ENCODE peak calls at places on chromosomes 11 and 22, in eight cellular contexts. T is endothelial cell of umbilical vein; Q is transverse colon; M is HFFc6; Z is WTC11; U is osteoblast; L is endothelial cell; E is CD4-positive, alpha-beta T cell. W is an unnamed sample.

GRCh38 chr22:42344391-42344861 is 74.0 kb upstream of the TCF20 start:
- DNase-seq in T (no peak), Q (no peak), M (no peak), Z (peak; percentile 63), U (peak; percentile 96), L (no peak), E (no peak), W (no peak)

GRCh38 chr11:69893631-69894030 is 74.4 kb upstream of the FGF3 start:
- DNase-seq in T (no peak), Q (no peak), M (no peak), Z (peak; percentile 5), U (no peak), L (no peak), E (no peak), W (peak; percentile 57)

GRCh38 chr11:1778141-1778911 is 14.6 kb upstream of the CTSD start:
- DNase-seq in T (no peak), Q (no peak), M (no peak), Z (no peak), U (peak; percentile 52), L (no peak), E (no peak), W (peak; percentile 82)

GRCh38 chr11:111331711-111332479 is 33.5 kb downstream of the POU2AF3 start:
- DNase-seq in T (no peak), Q (no peak), M (peak; percentile 37), Z (no peak), U (no peak), L (no peak), E (no peak), W (no peak)

GRCh38 chr22:22235564-22235963 is 9.0 kb upstream of the VPREB1 start:
- DNase-seq in T (peak; percentile 22), Q (peak; percentile 46), M (peak; percentile 28), Z (peak; percentile 57), U (no peak), L (peak; percentile 33), E (peak; percentile 22), W (no peak)

GRCh38 chr22:22590136-22590891 is 31.2 kb upstream of the PRAME start:
- DNase-seq in T (no peak), Q (no peak), M (no peak), Z (no peak), U (no peak), L (no peak), E (no peak), W (no peak)

GRCh38 chr11:1714908-1715885 is 18.2 kb downstream of the KRTAP5-6 start:
- DNase-seq in T (no peak), Q (no peak), M (no peak), Z (no peak), U (no peak), L (no peak), E (no peak), W (no peak)

GRCh38 chr11:77073328-77074001 is 6.7 kb downstream of the CAPN5 start:
- DNase-seq in T (peak; percentile 88), Q (peak; percentile 93), M (peak; percentile 95), Z (no peak), U (peak; percentile 99), L (no peak), E (no peak), W (peak; percentile 93)

GRCh38 chr22:36197601-36198146 is 3.9 kb downstream of the APOL4 start:
- DNase-seq in T (no peak), Q (no peak), M (no peak), Z (no peak), U (no peak), L (peak; percentile 13), E (no peak), W (no peak)

GRCh38 chr22:36198482-36198881 is 3.1 kb downstream of the APOL4 start:
- DNase-seq in T (no peak), Q (no peak), M (no peak), Z (no peak), U (no peak), L (no peak), E (no peak), W (no peak)

GRCh38 chr22:36196254-36197064 is 5.2 kb downstream of the APOL4 start:
- DNase-seq in T (no peak), Q (no peak), M (no peak), Z (no peak), U (no peak), L (no peak), E (no peak), W (no peak)

GRCh38 chr22:36197065-36197440 is 4.6 kb downstream of the APOL4 start:
- DNase-seq in T (peak; percentile 72), Q (peak; percentile 42), M (no peak), Z (peak; percentile 47), U (peak; percentile 69), L (peak; percentile 61), E (no peak), W (no peak)

DNA sequence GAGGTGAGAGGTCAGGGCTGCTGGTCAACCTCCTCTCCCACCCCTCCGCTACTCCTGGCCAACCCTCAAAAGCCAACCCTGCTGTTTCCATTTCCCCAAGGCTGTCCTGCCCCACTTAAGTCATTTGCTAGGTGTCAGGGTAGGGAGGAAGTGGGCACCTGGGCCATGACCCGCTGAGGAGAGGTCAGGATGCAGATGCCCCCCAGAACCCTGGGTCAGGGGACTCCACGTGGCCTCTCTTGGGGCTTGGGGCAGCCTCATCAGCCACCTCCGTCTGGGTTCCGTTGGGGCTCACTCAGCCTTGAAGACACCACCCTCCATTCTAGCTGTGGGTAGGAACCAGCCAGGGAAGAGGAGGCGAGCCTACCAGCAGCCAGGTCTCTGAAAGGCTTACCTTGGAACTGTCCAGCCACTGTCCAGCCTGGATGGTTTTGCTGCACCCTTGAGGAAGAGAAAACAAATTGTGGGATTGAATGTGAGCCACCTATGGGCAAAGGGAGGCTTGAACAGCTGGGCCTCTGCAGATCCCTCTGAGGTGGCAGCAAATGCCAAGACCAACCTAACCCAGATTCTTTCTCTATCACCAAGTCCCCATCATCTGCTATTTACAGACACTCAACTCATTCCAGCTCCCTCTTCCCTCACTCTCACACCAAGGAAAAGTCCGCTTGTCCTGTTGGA is 2.5 kb downstream of the APOL4 start:
- DNase-seq in T (no peak), Q (no peak), M (no peak), Z (no peak), U (no peak), L (no peak), E (no peak), W (no peak)
- TF ChIP-seq CTCF in T (no peak), Q (no peak), M (no peak), Z (no peak), U (no peak), L (no peak), E (no peak), W (no peak)

GRCh38 chr11:95230054-95231034 is 658 bp downstream of the SESN3 start:
- DNase-seq in T (peak; percentile 34), Q (peak; percentile 24), M (no peak), Z (peak; percentile 26), U (peak; percentile 21), L (peak; percentile 47), E (peak; percentile 11), W (peak; percentile 81)

GRCh38 chr11:95229199-95230053 is 1.6 kb downstream of the SESN3 start:
- DNase-seq in T (peak; percentile 53), Q (no peak), M (no peak), Z (no peak), U (peak; percentile 18), L (no peak), E (no peak), W (no peak)

GRCh38 chr11:95231881-95232605 is 1.0 kb upstream of the SESN3 start:
- DNase-seq in T (peak; percentile 49), Q (peak; percentile 66), M (no peak), Z (peak; percentile 78), U (peak; percentile 65), L (peak; percentile 67), E (peak; percentile 62), W (peak; percentile 86)

GRCh38 chr11:95232666-95233065 is 1.7 kb upstream of the SESN3 start:
- DNase-seq in T (no peak), Q (no peak), M (no peak), Z (no peak), U (no peak), L (no peak), E (no peak), W (no peak)

DNA sequence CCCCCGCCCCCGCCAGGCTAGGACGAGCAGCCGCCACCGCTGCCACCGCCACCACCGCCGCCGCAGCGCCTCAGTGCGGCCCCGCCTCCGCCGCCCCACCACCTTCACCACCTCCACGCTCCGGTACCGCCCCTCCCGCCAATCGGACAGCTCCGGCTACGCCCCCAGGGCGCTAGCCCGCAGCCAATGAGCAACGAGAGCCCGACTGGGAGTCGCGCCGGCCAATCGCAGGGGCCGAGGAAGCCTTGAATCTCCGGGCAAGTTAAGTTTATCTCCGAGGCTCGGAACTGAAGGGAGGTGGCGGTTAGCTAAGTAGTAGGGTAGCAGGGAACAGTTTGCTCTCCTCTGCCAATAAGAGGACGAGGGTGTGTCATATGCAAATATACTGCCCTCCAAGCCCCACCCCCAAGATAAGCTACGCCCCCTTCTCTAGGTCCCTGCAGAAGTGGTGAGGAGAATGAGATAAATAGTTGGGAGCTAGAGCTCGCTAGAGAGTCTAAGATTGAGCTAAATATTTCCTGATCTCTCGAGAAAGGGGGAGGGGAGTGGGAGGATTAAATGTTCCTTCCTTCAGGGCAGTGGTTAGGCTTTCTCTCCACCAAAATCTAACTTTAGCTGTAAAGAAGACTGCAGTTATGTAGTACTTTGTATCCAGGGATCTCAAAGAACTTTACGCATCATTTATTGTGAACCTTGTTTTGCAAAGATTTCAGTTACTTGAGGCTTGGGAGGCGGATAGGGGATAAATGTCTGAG is at the start of gene SESN3:
- DNase-seq in T (peak; percentile 99), Q (peak; percentile 98), M (peak; percentile 90), Z (peak; percentile 99), U (peak; percentile 96), L (peak; percentile 98), E (peak; percentile 98), W (peak; percentile 100)
- TF ChIP-seq CTCF in T (no peak), Q (no peak), M (no peak), Z (no peak), U (no peak), L (no peak), E (no peak), W (peak; percentile 57)

GRCh38 chr11:36775157-36775556 is 177.1 kb upstream of the RAG2 start:
- DNase-seq in T (no peak), Q (no peak), M (peak; percentile 5), Z (no peak), U (no peak), L (no peak), E (no peak), W (no peak)
- TF ChIP-seq CTCF in T (no peak), Q (no peak), M (no peak), Z (no peak), U (no peak), L (no peak), E (no peak), W (no peak)

DNA sequence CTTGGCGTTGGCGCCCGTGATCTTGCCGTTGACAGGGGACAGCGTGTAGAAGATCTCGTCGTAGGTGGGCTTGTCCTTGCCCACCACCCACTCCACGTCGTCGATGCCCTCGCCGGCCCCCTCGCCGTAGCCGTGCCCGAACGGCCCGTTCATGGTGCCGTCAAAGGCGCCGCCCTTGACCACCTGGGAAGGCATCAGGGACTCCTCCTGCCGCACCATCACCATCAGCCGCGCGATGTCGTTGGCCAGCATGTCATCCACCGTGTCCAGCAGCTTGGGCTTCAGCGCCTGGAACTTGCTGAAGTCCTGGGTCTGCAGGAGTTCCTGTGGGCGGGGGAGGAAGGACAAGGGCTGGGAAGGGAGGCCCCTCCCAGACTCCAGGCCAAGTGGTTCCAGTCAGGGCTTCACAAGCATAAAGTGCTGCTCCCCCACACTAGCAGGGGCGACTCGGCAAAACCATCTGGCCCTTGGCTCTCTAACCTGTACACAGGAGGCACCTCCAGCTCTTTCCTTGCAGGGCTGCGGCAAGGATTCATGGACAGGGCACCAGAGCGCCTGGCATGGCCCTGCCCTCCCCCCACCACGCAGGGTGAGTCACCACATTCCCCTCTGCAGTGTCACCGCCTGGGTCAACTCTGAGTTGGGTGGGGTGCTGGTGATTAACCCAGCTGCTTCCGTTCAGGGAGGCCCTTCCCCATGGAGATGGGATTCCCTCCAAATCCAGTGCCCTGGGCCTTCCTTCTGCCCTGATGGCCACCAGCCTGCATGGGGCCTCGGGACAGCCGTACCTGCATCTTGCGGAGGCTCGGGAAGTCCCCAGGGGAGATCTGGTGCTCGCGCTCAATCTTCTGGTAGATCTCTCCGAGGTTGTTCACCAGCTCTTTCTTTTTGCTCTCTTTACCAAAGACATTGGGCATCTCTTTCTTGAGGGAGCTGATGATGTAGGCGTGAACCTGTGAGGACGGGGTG is 10.4 kb upstream of the CDC42BPG start:
- DNase-seq in T (peak; percentile 91), Q (peak; percentile 85), M (peak; percentile 90), Z (no peak), U (peak; percentile 100), L (no peak), E (no peak), W (peak; percentile 95)
- TF ChIP-seq CTCF in T (no peak), Q (no peak), M (no peak), Z (no peak), U (no peak), L (no peak), E (no peak), W (no peak)

W was measured in chondrocyte.